ENCODE peak calls at places on chromosomes 5 and 9, in ten cellular contexts. B is lower lobe of right lung, X is mesenchymal stem cell, I is GM23248, R is SK-N-SH, N is suprapubic skin, P is cardiac muscle cell, O is AG04450, L is heart left ventricle, V is Peyer's patch. A is an unnamed sample. For H3K9me3, the result is how much of the 10 kb centered on the place peaks cover.

GRCh38 chr9:95857896-95858295 is 17.6 kb upstream of the ERCC6L2 start:
- DNase-seq in B (no peak), X (no peak), I (no peak), R (no peak), N (no peak), P (no peak), O (no peak), L (no peak), V (no peak), A (no peak)

GRCh38 chr9:120965344-120966004 is 38.9 kb upstream of the TRAF1 start:
- DNase-seq in B (no peak), X (no peak), I (peak), R (peak), N (no peak), P (peak), O (no peak), L (no peak), V (no peak), A (no peak)

GRCh38 chr5:156394642-156395393 is 67.9 kb downstream of the SGCD start:
- DNase-seq in B (no peak), X (peak), I (no peak), R (no peak), N (no peak), P (peak), O (no peak), L (no peak), V (no peak), A (no peak)

GRCh38 chr9:95581900-95582299 is 65.1 kb upstream of the PTCH1 start:
- DNase-seq in B (no peak), X (no peak), I (no peak), R (no peak), N (no peak), P (no peak), O (no peak), L (no peak), V (no peak), A (no peak)

GRCh38 chr5:32462618-32463017 is 18.1 kb upstream of the ZFR start:
- DNase-seq in B (no peak), X (peak), I (peak), R (no peak), N (no peak), P (no peak), O (no peak), L (no peak), V (no peak), A (no peak)

GRCh38 chr9:21549251-21549765 is 67.2 kb upstream of the IFNE start:
- DNase-seq in B (no peak), X (no peak), I (peak), R (no peak), N (no peak), P (peak), O (peak), L (no peak), V (no peak), A (no peak)

GRCh38 chr5:145825751-145826180 is 9.4 kb downstream of the PRELID2 start:
- DNase-seq in B (no peak), X (peak), I (peak), R (peak), N (no peak), P (peak), O (no peak), L (no peak), V (no peak), A (peak)

GRCh38 chr9:135602789-135603481 is 36.4 kb downstream of the GLT6D1 start:
- DNase-seq in B (peak), X (peak), I (peak), R (peak), N (peak), P (peak), O (no peak), L (peak), V (peak), A (no peak)

GRCh38 chr9:89920131-89920530 is 315.3 kb downstream of the GADD45G start:
- DNase-seq in B (no peak), X (no peak), I (no peak), R (no peak), N (no peak), P (no peak), O (no peak), L (no peak), V (no peak), A (peak)

GRCh38 chr5:142864293-142865260 is 94.4 kb downstream of the ARHGAP26 start:
- DNase-seq in B (no peak), X (no peak), I (no peak), R (no peak), N (no peak), P (peak), O (no peak), L (no peak), V (no peak), A (no peak)

GRCh38 chr9:129507805-129508204 is 113.1 kb downstream of the C9orf50 start:
- DNase-seq in B (no peak), X (no peak), I (no peak), R (no peak), N (no peak), P (no peak), O (no peak), L (peak), V (no peak), A (no peak)

GRCh38 chr9:92463989-92464388 is 18.3 kb downstream of the ASPN start:
- DNase-seq in B (no peak), X (peak), I (peak), R (no peak), N (no peak), P (peak), O (peak), L (no peak), V (no peak), A (no peak)

GRCh38 chr9:124743686-124744348 is 27.3 kb downstream of the NR6A1 start:
- DNase-seq in B (no peak), X (no peak), I (peak), R (no peak), N (no peak), P (no peak), O (no peak), L (no peak), V (no peak), A (no peak)

GRCh38 chr5:10338996-10339903 is 14.2 kb upstream of the MARCHF6 start:
- DNase-seq in B (no peak), X (no peak), I (no peak), R (peak), N (no peak), P (no peak), O (no peak), L (no peak), V (no peak), A (no peak)

GRCh38 chr9:131704195-131704983 is 35.5 kb downstream of the RAPGEF1 start:
- DNase-seq in B (no peak), X (no peak), I (no peak), R (no peak), N (peak), P (no peak), O (no peak), L (no peak), V (no peak), A (no peak)

GRCh38 chr5:14171091-14171490 is 27.9 kb downstream of the TRIO start:
- DNase-seq in B (no peak), X (no peak), I (peak), R (no peak), N (no peak), P (peak), O (no peak), L (no peak), V (no peak), A (no peak)

GRCh38 chr5:14171621-14172020 is 28.5 kb downstream of the TRIO start:
- DNase-seq in B (peak), X (peak), I (peak), R (no peak), N (no peak), P (peak), O (no peak), L (no peak), V (peak), A (no peak)

GRCh38 chr5:14174235-14174636 is 31.1 kb downstream of the TRIO start:
- DNase-seq in B (no peak), X (peak), I (no peak), R (peak), N (no peak), P (no peak), O (no peak), L (no peak), V (peak), A (no peak)

GRCh38 chr5:14173419-14174234 is 30.5 kb downstream of the TRIO start:
- DNase-seq in B (no peak), X (peak), I (peak), R (peak), N (no peak), P (no peak), O (no peak), L (no peak), V (no peak), A (no peak)

DNA sequence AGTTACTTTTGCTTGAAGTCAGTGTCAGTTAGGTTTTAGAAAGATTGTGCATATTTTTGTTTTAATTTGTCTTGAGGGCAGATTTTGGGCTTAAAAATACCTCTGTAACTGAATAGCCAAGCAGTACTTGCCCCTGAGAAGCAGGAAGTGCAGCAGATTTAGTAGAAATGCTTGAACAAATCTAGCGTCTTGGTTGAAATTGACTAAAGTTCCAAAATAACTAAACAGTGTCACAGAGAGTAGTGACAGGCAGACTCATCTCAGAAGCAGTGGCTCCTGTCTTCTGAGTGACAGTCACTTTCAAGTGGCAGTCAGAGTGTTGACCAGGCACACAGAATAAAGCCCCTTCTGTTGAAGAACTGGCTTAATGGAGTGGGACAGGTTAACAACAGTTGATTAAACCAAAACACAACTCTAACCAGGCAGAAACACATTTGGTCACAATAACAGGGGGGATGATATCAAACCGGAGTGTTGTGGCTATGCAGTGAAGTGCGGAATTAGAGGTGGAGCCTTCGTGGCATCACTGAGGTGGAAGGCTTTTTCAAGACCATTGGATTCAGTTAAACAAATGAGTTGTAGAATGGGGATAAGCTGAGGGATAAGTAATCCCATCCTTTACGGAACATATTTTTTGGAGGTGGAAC is 29.1 kb downstream of the TRIO start:
- DNase-seq in B (no peak), X (no peak), I (peak), R (no peak), N (no peak), P (no peak), O (no peak), L (no peak), V (no peak), A (no peak)
- H3K4me3 ChIP-seq in B (no peak), X (no peak), I (peak), R (no peak), N (no peak), P (no peak), O (no peak), L (no peak), V (no peak), A (no peak)

DNA sequence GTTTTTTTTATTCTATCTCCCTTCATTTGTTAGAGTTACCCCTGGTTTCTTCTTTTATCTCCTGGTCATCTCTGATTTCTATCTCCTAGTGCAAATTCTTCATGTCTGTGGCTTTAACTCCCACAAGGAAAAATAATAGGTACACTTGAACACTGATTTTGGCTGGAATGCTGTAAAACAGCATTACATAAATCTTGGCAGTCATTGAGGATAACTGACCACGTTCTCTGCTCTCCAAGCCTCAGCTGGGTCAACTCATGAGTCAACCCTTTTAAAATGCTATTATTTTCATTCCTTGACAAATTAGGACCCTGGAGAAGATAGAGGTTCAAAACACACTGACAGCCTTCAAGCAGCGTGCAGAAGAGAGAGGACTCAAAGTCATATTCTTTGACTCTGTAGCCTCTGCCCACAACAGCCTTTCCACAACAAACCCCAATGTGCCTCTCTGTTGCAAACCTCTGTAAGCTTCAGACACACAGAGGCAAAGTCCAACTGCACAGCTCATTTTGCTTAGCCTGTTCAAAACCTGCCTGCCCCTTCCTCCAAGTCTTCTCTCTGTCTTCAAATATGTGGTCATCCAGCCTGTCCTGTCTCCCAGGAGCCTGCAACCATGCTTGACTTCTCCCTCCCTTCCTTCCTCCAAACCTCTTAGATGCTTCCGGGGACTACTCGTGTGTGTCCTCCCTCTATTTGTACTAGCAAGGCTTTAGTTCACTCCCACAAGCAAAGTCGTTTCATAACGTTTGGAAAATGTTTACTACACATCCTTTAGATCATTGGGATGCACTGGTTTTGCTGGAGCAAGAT is 398.4 kb downstream of the MED10 start:
- DNase-seq in B (no peak), X (no peak), I (no peak), R (no peak), N (no peak), P (no peak), O (no peak), L (no peak), V (no peak), A (peak)
- H3K27ac ChIP-seq in B (no peak), X (no peak), I (no peak), R (peak), N (no peak), P (no peak), O (no peak), L (no peak), V (no peak), A (no peak)

DNA sequence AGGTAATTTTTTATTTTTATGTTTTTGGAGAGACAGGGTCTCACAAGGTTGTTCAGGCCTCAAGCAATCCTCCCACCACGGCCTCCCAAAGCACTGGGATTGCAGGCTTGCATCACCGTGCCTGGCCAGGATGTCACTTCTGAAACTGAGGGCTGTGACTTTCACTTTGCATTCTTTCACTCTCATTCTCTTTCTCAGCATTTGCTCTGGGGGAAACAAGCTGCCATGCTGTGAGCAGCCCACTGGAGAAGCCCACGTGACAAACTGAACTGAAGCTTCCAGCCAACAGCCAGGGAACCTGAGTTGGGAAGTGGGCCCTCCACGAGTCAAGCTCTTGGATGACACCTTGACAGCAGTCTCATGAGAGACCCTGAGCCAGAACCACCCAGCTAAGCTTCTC is 109.4 kb downstream of the C5orf15 start:
- DNase-seq in B (no peak), X (no peak), I (no peak), R (no peak), N (no peak), P (no peak), O (no peak), L (no peak), V (no peak), A (no peak)
- H3K9me3 ChIP-seq in B (under half), X (under half), I (under half), R (under half), N (under half), P (under half), O (under half), L (under half), V (under half), A (under half)

DNA sequence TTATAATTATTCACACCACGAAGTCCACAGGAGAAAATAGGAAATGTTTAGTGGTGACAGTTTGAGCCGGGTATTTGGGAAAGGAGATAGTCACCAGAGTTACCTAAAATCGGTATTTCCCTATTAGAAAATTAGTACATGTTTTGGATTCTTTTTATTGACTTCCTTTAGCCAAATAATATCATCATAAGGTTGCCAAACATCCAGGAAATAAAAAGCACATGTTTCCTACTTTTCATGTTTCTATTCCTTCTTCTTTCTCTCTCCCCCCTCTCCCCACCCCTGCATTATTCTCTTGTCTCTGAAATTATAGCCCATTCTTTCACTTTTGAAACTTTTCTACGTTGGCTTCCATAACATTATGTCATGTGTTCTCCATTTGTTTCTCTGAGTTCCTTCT is 161.9 kb downstream of the ALDH1A1 start:
- DNase-seq in B (no peak), X (no peak), I (no peak), R (no peak), N (no peak), P (no peak), O (no peak), L (no peak), V (no peak), A (no peak)
- H3K4me3 ChIP-seq in B (no peak), X (no peak), I (no peak), R (no peak), N (no peak), P (no peak), O (no peak), L (no peak), V (no peak), A (no peak)

DNA sequence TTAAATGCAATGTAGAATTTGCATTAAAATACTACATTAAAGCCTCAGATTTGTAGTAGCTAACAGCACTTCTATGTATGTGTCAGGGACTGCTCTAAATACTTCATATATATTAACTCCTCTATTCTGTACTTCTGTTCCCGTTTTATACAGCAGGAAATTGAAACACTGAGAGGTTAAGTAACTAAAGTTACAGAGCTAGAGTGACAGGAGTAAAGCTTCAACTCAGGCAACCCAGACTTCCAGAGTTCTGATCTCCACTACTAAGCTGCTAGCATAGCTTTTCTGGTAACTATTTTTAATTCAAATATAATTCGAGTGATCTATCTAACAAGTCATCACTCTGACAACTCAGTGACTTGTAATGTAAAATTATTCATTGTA is 605 bp upstream of the APC start:
- DNase-seq in B (no peak), X (no peak), I (no peak), R (no peak), N (no peak), P (peak), O (no peak), L (no peak), V (no peak), A (no peak)
- H3K27ac ChIP-seq in B (peak), X (no peak), I (peak), R (peak), N (peak), P (no peak), O (no peak), L (peak), V (no peak), A (peak)

DNA sequence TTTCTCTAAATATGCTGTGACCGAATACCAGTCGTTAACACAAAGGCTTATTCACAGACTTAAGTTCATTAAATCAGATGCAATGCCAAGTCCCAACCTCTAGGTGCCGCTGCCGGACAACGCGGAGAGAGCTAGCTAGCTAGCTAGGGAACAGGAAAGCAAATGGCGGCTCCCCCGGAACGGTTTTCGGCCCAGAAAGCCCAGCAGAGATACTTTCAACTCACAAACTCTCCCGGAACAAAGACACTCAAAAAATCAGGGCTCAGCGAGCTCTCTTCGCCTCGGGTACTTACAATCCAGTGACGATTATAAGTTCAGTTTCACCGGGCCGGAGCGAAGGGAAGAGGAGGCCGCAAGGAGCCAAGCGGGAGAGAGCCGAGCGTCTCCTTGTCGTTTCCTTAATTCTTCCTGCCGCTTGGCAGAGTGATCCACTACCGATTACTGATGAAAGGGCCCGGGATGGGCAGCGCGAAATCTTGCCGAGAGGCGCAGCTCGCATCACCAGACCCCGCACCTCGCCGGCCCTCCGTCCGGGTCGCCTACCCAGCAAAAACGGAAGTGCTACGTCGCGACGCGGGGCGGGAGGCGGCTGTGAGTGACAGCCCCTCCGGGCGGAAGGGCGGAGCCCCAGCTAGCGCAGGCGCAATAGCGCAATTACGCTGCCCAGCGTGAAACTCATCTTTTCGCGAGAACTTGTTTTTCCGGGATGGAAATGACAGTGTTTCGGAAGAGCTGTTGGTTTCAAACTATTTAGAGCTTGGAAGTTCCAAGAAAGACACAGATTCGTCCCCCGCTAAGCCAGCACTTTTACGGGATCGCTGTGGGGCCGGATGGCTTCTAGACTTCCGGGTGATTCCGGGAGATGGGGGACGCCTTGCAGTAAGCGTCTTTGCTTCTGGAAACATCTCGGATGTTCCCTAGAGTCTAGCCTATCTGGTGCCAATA is at the start of gene TAF7:
- DNase-seq in B (peak), X (peak), I (peak), R (peak), N (peak), P (peak), O (peak), L (peak), V (peak), A (peak)
- H3K9me3 ChIP-seq in B (half or more), X (half or more), I (under half), R (under half), N (under half), P (under half), O (under half), L (under half), V (under half), A (half or more)

DNA sequence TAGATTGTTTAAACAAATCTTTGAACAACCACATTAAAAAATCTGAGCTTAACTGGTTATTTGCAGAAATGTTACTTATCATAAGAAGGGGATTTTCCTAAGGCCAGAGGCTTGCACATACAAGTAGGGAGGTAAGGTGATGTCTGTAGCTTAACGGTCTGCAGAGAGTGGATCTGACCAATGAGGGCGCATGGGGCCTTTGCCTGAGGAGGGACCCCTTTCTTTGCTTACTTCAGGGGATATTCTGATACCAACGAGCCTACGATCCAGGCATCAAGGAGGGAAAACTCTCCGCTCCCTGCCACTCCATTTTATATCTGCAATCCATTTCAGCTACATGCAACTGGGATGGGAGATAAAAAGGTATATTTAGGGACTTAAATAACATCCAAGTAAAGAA is 92.2 kb downstream of the CRB2 start:
- DNase-seq in B (no peak), X (no peak), I (no peak), R (no peak), N (no peak), P (no peak), O (no peak), L (no peak), V (no peak), A (no peak)
- H3K4me3 ChIP-seq in B (no peak), X (no peak), I (no peak), R (no peak), N (no peak), P (no peak), O (no peak), L (no peak), V (no peak), A (no peak)

A was measured in esophagus muscularis mucosa.